ENCODE peak calls at places on chromosomes 3 and 15, in ten cellular contexts. V, S, E, O, Q, M, F, N, X and Y are unnamed samples.
A peak's percentile ranks its signal among the peaks of the same experiment; 100 is the strongest.

GRCh38 chr3:116000315-116000714 is 377.0 kb downstream of the GAP43 start:
- DNase-seq in N (peak; percentile 86), Q (no peak), F (peak; percentile 71), O (no peak), E (peak; percentile 89), M (no peak), X (peak; percentile 36), V (no peak), S (no peak), Y (peak; percentile 58)

GRCh38 chr3:30688776-30689175 is 82.4 kb downstream of the TGFBR2 start:
- DNase-seq in Q (no peak), M (no peak), X (no peak), S (no peak), O (no peak), V (no peak), F (no peak), E (peak; percentile 17), N (peak; percentile 82), Y (peak; percentile 30)

GRCh38 chr15:32119694-32120330 is 89.5 kb downstream of the CHRNA7 start:
- DNase-seq in M (no peak), E (no peak), S (no peak), N (no peak), V (no peak), X (no peak), F (no peak), O (no peak), Q (no peak), Y (peak; percentile 33)

GRCh38 chr15:46703352-46703861 is 1013.9 kb upstream of the SEMA6D start:
- DNase-seq in N (no peak), E (no peak), M (no peak), V (no peak), O (no peak), Q (no peak), X (no peak), S (no peak), F (no peak), Y (no peak)

GRCh38 chr15:26772588-26773484 is at the start of gene GABRB3:
- DNase-seq in F (peak; percentile 55), O (peak; percentile 57), Q (peak; percentile 75), E (no peak), V (peak; percentile 67), M (peak; percentile 69), N (peak; percentile 2), X (no peak), S (no peak), Y (peak; percentile 82)

GRCh38 chr3:57738406-57738805 is 17.7 kb upstream of the SLMAP start:
- DNase-seq in X (no peak), O (no peak), V (no peak), Q (no peak), M (no peak), N (no peak), E (no peak), F (no peak), S (no peak), Y (no peak)

GRCh38 chr15:101045835-101046691 is 126.9 kb downstream of the LRRK1 start:
- DNase-seq in M (no peak), O (no peak), Q (peak; percentile 48), E (no peak), S (no peak), N (no peak), F (no peak), V (no peak), X (no peak), Y (no peak)

GRCh38 chr3:127027811-127028548 is 45.1 kb downstream of the PLXNA1 start:
- DNase-seq in X (no peak), S (no peak), F (no peak), O (no peak), N (no peak), M (no peak), V (no peak), Q (no peak), E (no peak), Y (no peak)

GRCh38 chr3:11601446-11602241 is 42.1 kb downstream of the VGLL4 start:
- DNase-seq in V (peak; percentile 60), Q (no peak), X (no peak), S (no peak), N (peak; percentile 80), E (peak; percentile 22), F (peak; percentile 67), O (no peak), M (peak; percentile 72), Y (no peak)

GRCh38 chr15:63003836-63004610 is 38.5 kb upstream of the TPM1 start:
- DNase-seq in O (no peak), X (no peak), F (no peak), E (no peak), V (no peak), N (no peak), Q (no peak), S (no peak), M (no peak), Y (peak; percentile 66)

GRCh38 chr15:84817461-84818081 is 415 bp downstream of the ALPK3 start:
- DNase-seq in O (no peak), E (no peak), X (no peak), F (peak; percentile 47), Q (peak; percentile 74), N (no peak), S (no peak), M (peak; percentile 40), V (no peak), Y (peak; percentile 77)

GRCh38 chr3:66038384-66038725 is 363 bp downstream of the MAGI1 start:
- DNase-seq in F (no peak), S (no peak), O (no peak), X (peak; percentile 6), Q (no peak), N (no peak), M (no peak), E (no peak), V (no peak), Y (no peak)

GRCh38 chr3:17847156-17847555 is 104.7 kb upstream of the TBC1D5 start:
- DNase-seq in V (no peak), O (no peak), M (no peak), Q (no peak), X (no peak), F (no peak), S (no peak), N (no peak), E (no peak), Y (no peak)

GRCh38 chr3:124268355-124268754 is 276.4 kb upstream of the ROPN1 start:
- DNase-seq in F (no peak), M (no peak), S (no peak), N (no peak), Q (no peak), E (no peak), V (no peak), O (no peak), X (no peak), Y (no peak)

GRCh38 chr3:107238787-107239186 is 138.5 kb upstream of the CCDC54 start:
- DNase-seq in O (no peak), N (no peak), S (no peak), M (no peak), X (no peak), E (no peak), V (no peak), F (no peak), Q (no peak), Y (no peak)

GRCh38 chr15:40787344-40787841 is 17.6 kb downstream of the C15orf62 start:
- DNase-seq in M (no peak), E (peak; percentile 80), O (peak; percentile 85), X (no peak), Q (peak; percentile 73), F (peak; percentile 84), S (peak; percentile 23), V (no peak), N (peak; percentile 93), Y (peak; percentile 77)

GRCh38 chr3:179743913-179744312 is 91.1 kb downstream of the USP13 start:
- DNase-seq in O (no peak), M (no peak), V (no peak), X (no peak), N (no peak), F (no peak), S (peak; percentile 12), Q (no peak), E (peak; percentile 30), Y (no peak)

GRCh38 chr15:71888797-71889196 is 78.4 kb downstream of the NR2E3 start:
- DNase-seq in O (no peak), X (no peak), F (no peak), N (no peak), E (no peak), Q (no peak), S (no peak), M (no peak), V (no peak), Y (no peak)